ENCODE peak calls at places on chromosomes 13 and 19, in ten cellular contexts. T is posterior cingulate gyrus, L is T-helper 17 cell, B is psoas muscle, A is smooth muscle cell of the brain vasculature, G is T1000, X is ACHN, P is GM19239, F is NCI-H146, Y is ascending aorta. E is an unnamed sample.
A peak's percentile ranks its signal among the peaks of the same experiment; 100 is the strongest.

GRCh38 chr19:19817357-19817756 is 4.2 kb downstream of the ZNF506 start:
- DNase-seq in T (no peak), L (peak; percentile 11), B (no peak), A (no peak), G (no peak), X (no peak), P (no peak), F (no peak), Y (no peak), E (no peak)

GRCh38 chr13:84684804-84685203 is 802.5 kb upstream of the SLITRK1 start:
- DNase-seq in T (no peak), L (no peak), B (no peak), A (no peak), G (no peak), X (no peak), P (no peak), F (no peak), Y (no peak), E (no peak)

GRCh38 chr13:94996445-94996844 is 284.1 kb upstream of the SOX21 start:
- DNase-seq in T (no peak), L (no peak), B (no peak), A (no peak), G (no peak), X (no peak), P (no peak), F (no peak), Y (no peak), E (no peak)

GRCh38 chr13:47109028-47109427 is 212.2 kb upstream of the HTR2A start:
- DNase-seq in T (no peak), L (no peak), B (no peak), A (no peak), G (no peak), X (no peak), P (no peak), F (no peak), Y (no peak), E (no peak)

GRCh38 chr13:51067376-51068125 is 43.5 kb downstream of the C13orf42 start:
- DNase-seq in T (no peak), L (no peak), B (no peak), A (no peak), G (no peak), X (no peak), P (no peak), F (no peak), Y (no peak), E (no peak)

GRCh38 chr19:2779121-2779740 is 3.8 kb downstream of the SGTA start:
- DNase-seq in T (peak; percentile 33), L (no peak), B (no peak), A (no peak), G (no peak), X (no peak), P (no peak), F (no peak), Y (no peak), E (no peak)

GRCh38 chr13:24050796-24051715 is 109.5 kb upstream of the SPATA13 start:
- DNase-seq in T (no peak), L (no peak), B (no peak), A (no peak), G (no peak), X (no peak), P (no peak), F (peak; percentile 83), Y (no peak), E (no peak)

GRCh38 chr13:46593403-46593802 is 40.4 kb downstream of the LRCH1 start:
- DNase-seq in T (no peak), L (no peak), B (no peak), A (no peak), G (no peak), X (no peak), P (no peak), F (no peak), Y (no peak), E (no peak)

GRCh38 chr13:111474136-111475002 is 153.9 kb downstream of the TEX29 start:
- DNase-seq in T (no peak), L (no peak), B (no peak), A (no peak), G (no peak), X (peak; percentile 47), P (peak; percentile 44), F (peak; percentile 90), Y (no peak), E (peak; percentile 10)

GRCh38 chr13:32415019-32415418 is 12.9 kb downstream of the N4BP2L1 start:
- DNase-seq in T (no peak), L (no peak), B (no peak), A (no peak), G (no peak), X (peak; percentile 6), P (no peak), F (peak; percentile 35), Y (no peak), E (no peak)

GRCh38 chr13:112859817-112860190 is 109.2 kb upstream of the MCF2L start:
- DNase-seq in T (no peak), L (no peak), B (peak; percentile 55), A (no peak), G (no peak), X (peak; percentile 42), P (no peak), F (peak; percentile 14), Y (no peak), E (no peak)

GRCh38 chr13:112103260-112103843 is 36.4 kb downstream of the SOX1 start:
- DNase-seq in T (no peak), L (no peak), B (no peak), A (no peak), G (no peak), X (no peak), P (no peak), F (no peak), Y (no peak), E (no peak)

GRCh38 chr13:46350003-46350402 is 37.0 kb downstream of the RUBCNL start:
- DNase-seq in T (no peak), L (no peak), B (no peak), A (no peak), G (no peak), X (no peak), P (no peak), F (no peak), Y (no peak), E (no peak)

GRCh38 chr13:112465251-112466131 is 89.3 kb downstream of the SPACA7 start:
- DNase-seq in T (no peak), L (no peak), B (peak; percentile 21), A (no peak), G (no peak), X (no peak), P (no peak), F (no peak), Y (no peak), E (no peak)

GRCh38 chr13:28611654-28612131 is 47.2 kb upstream of the POMP start:
- DNase-seq in T (no peak), L (no peak), B (no peak), A (no peak), G (no peak), X (no peak), P (no peak), F (no peak), Y (no peak), E (peak; percentile 24)

GRCh38 chr19:42497492-42498226 is 30.6 kb downstream of the CEACAM1 start:
- DNase-seq in T (no peak), L (no peak), B (no peak), A (no peak), G (no peak), X (no peak), P (no peak), F (no peak), Y (no peak), E (no peak)

GRCh38 chr19:39692166-39692565 is 12.1 kb upstream of the LGALS14 start:
- DNase-seq in T (no peak), L (no peak), B (no peak), A (no peak), G (no peak), X (no peak), P (no peak), F (peak; percentile 24), Y (no peak), E (no peak)

GRCh38 chr13:111516712-111517640 is 196.5 kb downstream of the TEX29 start:
- DNase-seq in T (no peak), L (no peak), B (no peak), A (no peak), G (no peak), X (no peak), P (no peak), F (no peak), Y (no peak), E (no peak)